ENCODE peak calls at places on chromosome 6, in seven cellular contexts. Q, R, K, I, F, N and S are unnamed samples.

GRCh38 chr6:33789550-33789895 is 593 bp upstream of the LEMD2 start:
- DNase-seq in Q (no peak), R (no peak), K (no peak), I (no peak), F (no peak), N (no peak), S (no peak)

GRCh38 chr6:37525460-37526357 is 26.0 kb upstream of the CCDC167 start:
- DNase-seq in Q (no peak), R (peak), K (peak), I (no peak), F (peak), N (no peak), S (no peak)

GRCh38 chr6:170344631-170345576 is 38.3 kb downstream of the FAM120B start:
- DNase-seq in Q (peak), R (no peak), K (peak), I (peak), F (peak), N (peak), S (peak)

GRCh38 chr6:64602993-64603392 is 967.4 kb downstream of the PHF3 start:
- DNase-seq in Q (no peak), R (no peak), K (no peak), I (no peak), F (no peak), N (no peak), S (no peak)

GRCh38 chr6:20826378-20826777 is 292.1 kb downstream of the CDKAL1 start:
- DNase-seq in Q (no peak), R (no peak), K (peak), I (no peak), F (peak), N (no peak), S (no peak)

GRCh38 chr6:168150551-168151444 is 71.8 kb upstream of the FRMD1 start:
- DNase-seq in Q (no peak), R (peak), K (peak), I (no peak), F (no peak), N (no peak), S (no peak)

GRCh38 chr6:109454483-109455160 is 950 bp downstream of the MICAL1 start:
- DNase-seq in Q (no peak), R (no peak), K (peak), I (no peak), F (peak), N (peak), S (no peak)

GRCh38 chr6:36432151-36432633 is 10.5 kb downstream of the PXT1 start:
- DNase-seq in Q (no peak), R (no peak), K (peak), I (peak), F (peak), N (no peak), S (no peak)

GRCh38 chr6:97653517-97653916 is 370.5 kb upstream of the MMS22L start:
- DNase-seq in Q (no peak), R (no peak), K (no peak), I (no peak), F (no peak), N (no peak), S (no peak)

GRCh38 chr6:11500008-11500407 is 37.5 kb upstream of the TMEM170B start:
- DNase-seq in Q (no peak), R (no peak), K (peak), I (no peak), F (peak), N (no peak), S (no peak)

GRCh38 chr6:6748001-6748400 is 159.5 kb downstream of the LY86 start:
- DNase-seq in Q (no peak), R (no peak), K (no peak), I (no peak), F (no peak), N (no peak), S (no peak)

GRCh38 chr6:39062014-39062740 is 13.6 kb downstream of the GLP1R start:
- DNase-seq in Q (no peak), R (peak), K (no peak), I (no peak), F (no peak), N (no peak), S (no peak)

GRCh38 chr6:41677430-41678045 is 39.3 kb downstream of the MDFI start:
- DNase-seq in Q (no peak), R (no peak), K (no peak), I (no peak), F (no peak), N (no peak), S (no peak)

GRCh38 chr6:100116409-100117194 is 122.6 kb upstream of the MCHR2 start:
- DNase-seq in Q (peak), R (peak), K (peak), I (peak), F (peak), N (no peak), S (peak)

GRCh38 chr6:136113736-136114173 is 136.4 kb downstream of the MTFR2 start:
- DNase-seq in Q (no peak), R (peak), K (peak), I (peak), F (peak), N (no peak), S (no peak)

GRCh38 chr6:30163090-30163917 is at the start of gene TRIM15:
- DNase-seq in Q (peak), R (peak), K (peak), I (peak), F (no peak), N (no peak), S (no peak)

GRCh38 chr6:25411316-25411961 is 132.3 kb downstream of the CARMIL1 start:
- DNase-seq in Q (no peak), R (no peak), K (no peak), I (no peak), F (no peak), N (no peak), S (no peak)

GRCh38 chr6:138973481-138974140 is 14.4 kb downstream of the REPS1 start:
- DNase-seq in Q (no peak), R (no peak), K (peak), I (no peak), F (peak), N (no peak), S (no peak)

GRCh38 chr6:118177720-118178119 is 270.7 kb downstream of the SLC35F1 start:
- DNase-seq in Q (no peak), R (no peak), K (no peak), I (no peak), F (no peak), N (no peak), S (no peak)

GRCh38 chr6:132511836-132512230 is 1.1 kb downstream of the STX7 start:
- DNase-seq in Q (no peak), R (no peak), K (no peak), I (no peak), F (no peak), N (no peak), S (no peak)

GRCh38 chr6:1479095-1479494 is 89.7 kb downstream of the FOXF2 start:
- DNase-seq in Q (no peak), R (no peak), K (peak), I (no peak), F (peak), N (no peak), S (no peak)

GRCh38 chr6:119361209-119361608 is 11.6 kb upstream of the MAN1A1 start:
- DNase-seq in Q (no peak), R (no peak), K (no peak), I (no peak), F (no peak), N (no peak), S (no peak)

GRCh38 chr6:22248513-22249308 is 48.1 kb downstream of the PRL start:
- DNase-seq in Q (peak), R (no peak), K (peak), I (peak), F (peak), N (no peak), S (no peak)

GRCh38 chr6:168864541-168865495 is 388.8 kb downstream of the THBS2 start:
- DNase-seq in Q (no peak), R (no peak), K (no peak), I (no peak), F (no peak), N (no peak), S (no peak)

GRCh38 chr6:132764370-132764769 is 6.7 kb upstream of the VNN2 start:
- DNase-seq in Q (no peak), R (peak), K (peak), I (peak), F (peak), N (no peak), S (peak)

GRCh38 chr6:100300221-100300736 is 164.4 kb downstream of the SIM1 start:
- DNase-seq in Q (peak), R (no peak), K (peak), I (peak), F (peak), N (no peak), S (peak)

GRCh38 chr6:140253096-140253495 is 878.6 kb upstream of the CITED2 start:
- DNase-seq in Q (no peak), R (no peak), K (peak), I (no peak), F (peak), N (no peak), S (no peak)

GRCh38 chr6:44388135-44388487 is 605 bp downstream of the CDC5L start:
- DNase-seq in Q (no peak), R (no peak), K (no peak), I (no peak), F (no peak), N (peak), S (no peak)

GRCh38 chr6:43669922-43670622 is 17.5 kb downstream of the MRPS18A start:
- DNase-seq in Q (no peak), R (no peak), K (no peak), I (peak), F (no peak), N (no peak), S (no peak)

GRCh38 chr6:4460595-4461475 is 315.4 kb upstream of the CDYL start:
- DNase-seq in Q (no peak), R (peak), K (peak), I (no peak), F (peak), N (no peak), S (no peak)

GRCh38 chr6:34339432-34339831 is 53.0 kb downstream of the NUDT3 start:
- DNase-seq in Q (no peak), R (no peak), K (no peak), I (no peak), F (no peak), N (no peak), S (no peak)

GRCh38 chr6:106145741-106146227 is 59.6 kb downstream of the PRDM1 start:
- DNase-seq in Q (no peak), R (peak), K (peak), I (no peak), F (peak), N (peak), S (no peak)

GRCh38 chr6:161001421-161001820 is 9.9 kb downstream of the MAP3K4 start:
- DNase-seq in Q (peak), R (no peak), K (no peak), I (no peak), F (no peak), N (no peak), S (no peak)

GRCh38 chr6:83008631-83009030 is 57.0 kb downstream of the UBE3D start:
- DNase-seq in Q (no peak), R (no peak), K (no peak), I (peak), F (no peak), N (no peak), S (no peak)

GRCh38 chr6:76682842-76683241 is 610.4 kb upstream of the IMPG1 start:
- DNase-seq in Q (peak), R (peak), K (peak), I (no peak), F (peak), N (no peak), S (no peak)

GRCh38 chr6:90302320-90302719 is 5.7 kb upstream of the BACH2 start:
- DNase-seq in Q (no peak), R (no peak), K (no peak), I (no peak), F (no peak), N (no peak), S (no peak)

GRCh38 chr6:90304308-90304707 is 7.7 kb upstream of the BACH2 start:
- DNase-seq in Q (no peak), R (no peak), K (no peak), I (no peak), F (no peak), N (no peak), S (no peak)

GRCh38 chr6:90301816-90302215 is 5.2 kb upstream of the BACH2 start:
- DNase-seq in Q (no peak), R (no peak), K (no peak), I (no peak), F (no peak), N (no peak), S (no peak)

GRCh38 chr6:90305800-90306448 is 9.3 kb upstream of the BACH2 start:
- DNase-seq in Q (no peak), R (no peak), K (no peak), I (no peak), F (no peak), N (no peak), S (no peak)

DNA sequence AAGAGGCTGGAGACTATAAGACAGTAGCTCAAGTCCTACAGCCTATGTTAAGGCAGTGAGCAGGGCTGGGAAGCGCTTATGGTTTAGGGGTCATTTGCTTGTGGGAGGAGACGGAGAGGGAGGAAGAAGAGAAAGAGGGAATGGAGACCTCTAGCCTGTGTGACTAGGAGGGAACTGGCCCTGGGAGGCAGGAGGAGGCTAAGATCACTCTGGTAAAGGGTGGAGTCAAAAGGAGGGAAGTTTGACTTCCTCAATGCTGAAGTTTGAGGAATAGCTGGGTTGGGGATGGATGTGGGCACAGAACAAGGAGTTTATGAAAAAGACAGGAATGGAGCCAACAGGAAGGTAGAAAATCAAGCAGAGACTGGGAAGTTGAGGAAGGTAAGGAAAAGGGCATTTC is 6.4 kb upstream of the BACH2 start:
- DNase-seq in Q (no peak), R (no peak), K (no peak), I (no peak), F (no peak), N (no peak), S (no peak)
- H2AFZ ChIP-seq in Q (no peak), R (peak), K (no peak), I (no peak), F (no peak), N (no peak), S (no peak)

DNA sequence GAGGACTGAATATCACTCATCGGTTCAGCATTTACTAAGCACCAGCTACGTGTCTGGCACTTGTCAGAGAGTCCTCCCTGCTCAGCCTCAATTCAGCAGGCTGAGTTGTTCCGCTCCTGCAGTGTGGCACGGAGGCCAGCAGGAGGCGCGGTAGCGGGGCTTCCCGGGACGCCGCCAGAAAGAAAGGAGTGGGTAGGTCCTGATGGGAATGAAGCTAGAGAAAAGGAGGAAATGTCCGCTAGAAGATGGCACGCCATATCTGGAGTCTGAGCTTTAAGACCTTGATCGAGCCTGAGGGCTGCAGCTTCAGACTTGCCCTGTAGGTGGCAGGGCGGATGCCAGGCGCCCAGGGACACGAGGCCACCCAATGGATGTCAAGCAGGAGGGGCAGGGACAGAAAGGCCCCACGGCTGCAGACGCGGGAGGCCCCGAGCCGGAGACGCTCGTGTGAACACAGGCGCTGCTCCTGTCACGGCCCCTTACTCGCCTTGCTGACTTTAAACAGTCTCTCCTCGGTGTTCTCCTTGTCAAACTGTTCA is 18.7 kb downstream of the SERPINB6 start:
- DNase-seq in Q (peak), R (peak), K (peak), I (no peak), F (peak), N (no peak), S (peak)
- H3K4me2 ChIP-seq in Q (peak), R (peak), K (peak), I (no peak), F (no peak), N (no peak), S (peak)

DNA sequence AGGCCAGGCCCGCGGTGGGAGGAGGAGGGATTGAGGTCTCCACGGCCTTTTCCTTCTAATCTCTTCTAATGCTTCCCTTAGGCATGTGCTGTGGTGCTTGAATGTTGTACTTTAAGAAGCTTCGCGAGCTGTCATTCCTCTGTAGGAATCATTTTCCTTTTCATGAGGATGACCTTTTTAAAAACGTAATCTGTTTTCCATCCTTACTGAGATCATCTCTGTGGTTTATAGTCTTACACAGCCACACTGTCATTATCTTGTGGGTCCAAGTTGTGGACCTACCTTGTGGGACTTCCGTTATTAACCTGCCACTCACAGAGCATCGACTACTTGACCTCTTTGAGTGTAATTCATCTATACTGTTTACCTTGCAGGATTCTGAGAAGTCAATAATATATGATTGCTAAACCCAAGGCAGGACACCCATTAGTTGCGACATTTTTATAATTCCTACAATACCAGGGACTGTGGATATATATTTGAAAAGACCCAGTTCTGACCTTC is 716 bp downstream of the SLC25A27 start:
- DNase-seq in Q (no peak), R (no peak), K (no peak), I (no peak), F (no peak), N (no peak), S (no peak)
- H2AFZ ChIP-seq in Q (peak), R (peak), K (peak), I (peak), F (peak), N (peak), S (peak)

DNA sequence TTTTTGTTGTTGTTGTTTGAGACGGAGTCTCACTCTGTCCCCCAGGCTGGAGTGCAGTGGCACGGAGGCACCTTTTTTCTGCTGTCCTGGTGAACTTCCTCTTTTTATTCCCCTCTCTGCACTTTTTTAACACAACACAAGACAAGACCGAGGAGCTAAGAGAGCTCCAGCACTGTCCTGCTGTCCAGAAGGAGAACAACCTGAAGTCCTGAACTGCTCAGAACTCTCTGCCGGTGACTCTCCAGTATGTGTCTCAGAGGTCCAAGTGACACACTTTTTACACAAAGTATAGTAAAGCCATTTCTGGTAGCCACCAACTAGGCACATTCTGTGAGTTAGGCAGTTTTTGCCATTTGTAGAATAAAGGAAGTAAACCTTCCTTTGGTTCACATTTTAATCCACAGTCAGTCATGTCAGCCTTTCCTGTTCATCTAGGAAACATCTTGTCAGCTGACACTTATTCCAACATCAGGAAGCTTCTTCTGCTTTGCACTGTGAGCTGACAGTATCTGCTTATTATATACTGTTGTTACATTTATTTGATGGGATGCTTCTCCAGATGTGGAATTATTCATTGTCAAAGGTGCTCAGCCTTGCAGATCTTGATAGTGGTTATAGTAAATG is 28.1 kb upstream of the TXNDC5 start:
- DNase-seq in Q (no peak), R (no peak), K (no peak), I (no peak), F (no peak), N (no peak), S (no peak)
- H3K4me2 ChIP-seq in Q (no peak), R (no peak), K (no peak), I (no peak), F (no peak), N (peak), S (no peak)

GRCh38 chr6:28542440-28543293 is 17.0 kb downstream of the GPX5 start:
- DNase-seq in Q (peak), R (peak), K (peak), I (peak), F (peak), N (peak), S (peak)

GRCh38 chr6:28543671-28544131 is 18.0 kb downstream of the GPX5 start:
- DNase-seq in Q (no peak), R (peak), K (peak), I (no peak), F (no peak), N (no peak), S (no peak)

GRCh38 chr6:28544211-28544610 is 18.5 kb downstream of the GPX5 start:
- DNase-seq in Q (no peak), R (peak), K (no peak), I (peak), F (no peak), N (no peak), S (no peak)

GRCh38 chr6:28545955-28546354 is 20.3 kb downstream of the GPX5 start:
- DNase-seq in Q (no peak), R (no peak), K (no peak), I (no peak), F (no peak), N (no peak), S (no peak)

DNA sequence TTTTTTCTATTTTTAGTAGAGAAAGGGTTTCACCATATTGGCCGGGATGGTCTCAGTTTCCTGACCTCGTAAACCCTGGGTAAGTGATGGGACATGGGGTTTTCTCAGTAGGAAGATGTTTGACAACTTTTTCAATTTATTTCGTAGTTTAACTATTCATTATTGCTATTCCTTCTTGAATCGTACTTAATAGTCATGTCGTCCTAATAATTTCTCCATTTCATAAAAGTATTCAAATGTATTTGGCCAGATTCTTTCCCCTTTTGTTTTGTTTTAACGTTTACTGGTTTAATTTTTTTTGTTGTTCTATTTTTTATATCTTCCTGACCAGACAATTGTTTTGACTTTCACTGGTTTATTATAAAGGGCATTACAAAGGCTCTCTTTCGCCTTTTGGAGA is 16.3 kb downstream of the GPX5 start:
- DNase-seq in Q (no peak), R (no peak), K (no peak), I (no peak), F (no peak), N (no peak), S (no peak)
- H2AFZ ChIP-seq in Q (no peak), R (peak), K (peak), I (peak), F (no peak), N (peak), S (no peak)